ENCODE peak calls at places on chromosomes 6 and 20, in nine cellular contexts. F is aorta; S is gastrocnemius medialis; K is heart left ventricle; L is colonic mucosa; E is stomach; V is A549; W is CD8-positive, alpha-beta memory T cell; A is PC-3. M is an unnamed sample.

GRCh38 chr6:155340464-155341129 is 26.3 kb upstream of the TFB1M start:
- DNase-seq in V (peak; percentile 22), K (no peak), L (no peak), E (no peak), F (no peak), A (peak; percentile 54), S (no peak), W (no peak), M (no peak)

GRCh38 chr6:110813813-110814487 is 1.3 kb downstream of the CDK19 start:
- DNase-seq in W (no peak), A (peak; percentile 50), K (no peak), E (no peak), F (no peak), L (peak; percentile 40), S (no peak), V (no peak), M (no peak)

GRCh38 chr6:138328210-138328609 is 49.5 kb upstream of the SMIM28 start:
- DNase-seq in V (no peak), A (no peak), W (no peak), E (no peak), S (no peak), L (no peak), K (no peak), F (no peak), M (no peak)

GRCh38 chr6:157773248-157773773 is 49.7 kb upstream of the SNX9 start:
- DNase-seq in W (no peak), S (no peak), F (no peak), V (no peak), A (no peak), L (no peak), E (no peak), K (no peak), M (no peak)

GRCh38 chr20:11780765-11781369 is 136.8 kb upstream of the BTBD3 start:
- DNase-seq in W (no peak), F (no peak), S (no peak), L (no peak), A (no peak), V (no peak), E (no peak), K (no peak), M (no peak)

GRCh38 chr6:43033874-43034273 is 12.5 kb downstream of the RRP36 start:
- DNase-seq in A (no peak), F (no peak), E (no peak), S (no peak), K (no peak), V (no peak), W (no peak), L (no peak), M (no peak)

GRCh38 chr6:30565772-30566171 is 5.5 kb upstream of the ABCF1 start:
- DNase-seq in A (no peak), F (no peak), W (no peak), E (no peak), S (no peak), V (no peak), K (no peak), L (no peak), M (no peak)

GRCh38 chr6:43235841-43236240 is 6.6 kb upstream of the DNPH1 start:
- DNase-seq in A (no peak), F (no peak), L (no peak), S (no peak), W (no peak), V (no peak), E (no peak), K (no peak), M (no peak)

GRCh38 chr6:11755725-11756124 is 22.9 kb downstream of the ADTRP start:
- DNase-seq in V (no peak), E (no peak), W (no peak), S (no peak), K (no peak), F (no peak), L (no peak), A (no peak), M (no peak)

GRCh38 chr6:144033816-144034540 is 25.9 kb upstream of the PLAGL1 start:
- DNase-seq in A (peak; percentile 42), S (no peak), V (no peak), F (peak; percentile 55), W (no peak), L (no peak), E (no peak), K (no peak), M (no peak)

GRCh38 chr6:29619578-29619977 is 13.4 kb downstream of the GABBR1 start:
- DNase-seq in K (no peak), V (no peak), A (peak; percentile 61), S (no peak), E (no peak), F (no peak), L (no peak), W (no peak), M (no peak)

GRCh38 chr6:4270799-4271198 is 135.4 kb upstream of the ECI2 start:
- DNase-seq in E (no peak), W (no peak), S (no peak), A (peak; percentile 87), L (no peak), V (no peak), F (no peak), K (no peak), M (no peak)

GRCh38 chr6:15366879-15367278 is 121.0 kb downstream of the JARID2 start:
- DNase-seq in A (no peak), W (no peak), K (no peak), F (no peak), E (no peak), V (no peak), S (no peak), L (no peak), M (no peak)
- H3K4me1 ChIP-seq in A (peaks cover 11% of the 10 kb centered on the region), W (peaks cover 63% of the 10 kb centered on the region), K (peaks cover 37% of the 10 kb centered on the region), F (no peaks in the 10 kb centered on the region), E (peaks cover 95% of the 10 kb centered on the region), V (peaks cover 45% of the 10 kb centered on the region), S (peaks cover 90% of the 10 kb centered on the region), L (peaks cover 13% of the 10 kb centered on the region), M (peaks cover 36% of the 10 kb centered on the region)

GRCh38 chr20:50957276-50957675 is 1.1 kb downstream of the DPM1 start:
- DNase-seq in W (no peak), A (peak; percentile 31), L (no peak), K (no peak), E (no peak), S (peak; percentile 64), F (no peak), V (no peak), M (no peak)
- H3K4me1 ChIP-seq in W (peaks cover 34% of the 10 kb centered on the region), A (peaks cover 39% of the 10 kb centered on the region), L (peaks cover 15% of the 10 kb centered on the region), K (peaks cover 14% of the 10 kb centered on the region), E (peaks cover 64% of the 10 kb centered on the region), S (peaks cover 46% of the 10 kb centered on the region), F (no peaks in the 10 kb centered on the region), V (peaks cover 17% of the 10 kb centered on the region), M (peaks cover 20% of the 10 kb centered on the region)

GRCh38 chr20:24992420-24993205 is at the start of gene APMAP:
- DNase-seq in W (peak; percentile 96), F (peak; percentile 98), S (peak; percentile 91), K (peak; percentile 98), E (peak; percentile 98), L (peak; percentile 97), A (peak; percentile 96), V (peak; percentile 94), M (no peak)
- H3K4me1 ChIP-seq in W (peaks cover 60% of the 10 kb centered on the region), F (no peaks in the 10 kb centered on the region), S (peaks cover 40% of the 10 kb centered on the region), K (peaks cover 23% of the 10 kb centered on the region), E (peaks cover 54% of the 10 kb centered on the region), L (no peaks in the 10 kb centered on the region), A (peaks cover 50% of the 10 kb centered on the region), V (peaks cover 40% of the 10 kb centered on the region), M (peaks cover 28% of the 10 kb centered on the region)

DNA sequence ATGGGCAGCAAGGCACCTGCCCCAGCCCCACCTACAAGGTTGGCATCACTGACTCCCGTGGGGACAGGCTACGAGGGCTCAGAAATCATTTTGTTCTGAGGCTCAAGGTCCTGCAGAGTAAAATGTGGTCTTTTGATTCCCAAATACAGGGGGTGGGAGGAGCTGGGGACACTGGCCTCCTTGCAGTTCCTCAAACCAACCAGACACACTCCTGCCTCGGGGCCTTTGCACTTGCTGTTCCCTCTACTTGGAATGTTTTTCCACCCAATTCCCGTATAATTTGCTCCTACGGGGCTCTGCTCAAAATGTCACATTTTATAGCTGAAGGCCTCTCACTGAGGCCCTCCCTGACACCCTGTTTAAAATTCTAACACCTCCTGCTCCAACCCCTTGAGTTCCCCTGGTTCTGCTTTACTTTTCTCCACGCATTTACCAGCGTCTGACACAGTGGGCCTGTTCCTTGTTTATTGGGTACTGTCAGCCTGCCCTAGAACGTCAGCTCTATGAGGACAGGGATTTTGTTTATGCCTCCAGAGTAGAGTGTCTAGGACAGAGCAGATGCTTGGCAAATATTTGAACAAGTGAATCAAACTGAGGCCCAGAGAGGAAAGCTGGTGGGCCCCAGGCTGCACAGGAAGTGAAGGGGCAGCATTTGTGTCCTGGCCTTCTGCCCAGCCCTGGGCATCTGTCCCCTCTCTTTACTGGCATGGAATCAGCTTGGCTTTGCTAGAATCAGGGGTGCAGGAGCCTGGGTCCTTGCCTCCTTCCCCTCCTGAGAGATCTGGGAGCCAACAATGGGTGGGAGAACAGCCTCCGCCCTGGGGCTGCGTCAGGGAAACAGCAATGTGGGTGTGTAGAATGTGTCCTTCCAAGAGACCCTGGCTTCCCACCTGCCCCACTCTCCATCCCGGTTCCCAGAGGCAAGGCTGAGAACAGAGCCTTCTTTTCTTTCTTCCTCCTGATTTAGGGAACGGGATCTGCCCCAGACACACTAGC is 18.5 kb downstream of the NOL4L start:
- DNase-seq in V (no peak), L (no peak), W (no peak), F (no peak), K (peak; percentile 22), E (no peak), S (no peak), A (no peak), M (no peak)
- H3K4me1 ChIP-seq in V (peaks cover 6% of the 10 kb centered on the region), L (no peaks in the 10 kb centered on the region), W (peaks cover 60% of the 10 kb centered on the region), F (no peaks in the 10 kb centered on the region), K (no peaks in the 10 kb centered on the region), E (peaks cover 8% of the 10 kb centered on the region), S (no peaks in the 10 kb centered on the region), A (no peaks in the 10 kb centered on the region), M (no peaks in the 10 kb centered on the region)

GRCh38 chr20:36481380-36482043 is 59.8 kb upstream of the MYL9 start:
- DNase-seq in E (no peak), L (no peak), A (no peak), F (no peak), W (no peak), K (no peak), S (peak; percentile 82), V (no peak), M (no peak)

GRCh38 chr20:36482044-36482473 is 59.3 kb upstream of the MYL9 start:
- DNase-seq in S (peak; percentile 98), K (no peak), E (peak; percentile 61), L (no peak), F (no peak), V (no peak), W (no peak), A (no peak), M (no peak)

GRCh38 chr20:36478137-36478905 is 63.0 kb upstream of the MYL9 start:
- DNase-seq in L (no peak), K (no peak), V (no peak), E (no peak), A (no peak), F (no peak), W (no peak), S (no peak), M (no peak)

GRCh38 chr20:36480456-36481048 is 60.8 kb upstream of the MYL9 start:
- DNase-seq in F (no peak), L (no peak), S (peak; percentile 75), V (no peak), E (no peak), K (no peak), A (no peak), W (no peak), M (no peak)

DNA sequence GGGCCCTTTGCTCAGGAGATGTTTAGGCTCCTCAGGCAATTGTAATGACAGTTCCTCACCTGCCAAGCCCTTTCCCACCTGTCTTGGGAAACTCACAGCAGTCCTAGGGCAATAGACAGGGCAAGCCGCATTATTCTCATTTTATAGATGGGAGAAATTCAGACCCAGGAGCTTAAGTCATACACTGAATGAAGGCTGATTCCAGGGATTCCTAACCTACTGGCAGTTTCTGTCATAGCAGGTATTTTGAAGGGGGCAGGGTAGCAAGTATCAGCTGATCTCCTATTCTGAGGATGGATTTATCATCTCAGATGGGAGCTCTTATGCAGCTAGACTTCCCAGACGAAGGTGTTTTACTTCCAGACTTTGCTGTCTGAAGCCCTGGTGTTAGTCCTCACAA is 61.4 kb upstream of the MYL9 start:
- DNase-seq in A (no peak), F (no peak), W (no peak), V (no peak), E (no peak), S (no peak), K (no peak), L (no peak), M (no peak)
- H3K4me1 ChIP-seq in A (peaks cover 16% of the 10 kb centered on the region), F (peaks cover 4% of the 10 kb centered on the region), W (no peaks in the 10 kb centered on the region), V (peaks cover 27% of the 10 kb centered on the region), E (peaks cover 80% of the 10 kb centered on the region), S (peaks cover 79% of the 10 kb centered on the region), K (peaks cover 61% of the 10 kb centered on the region), L (peaks cover 3% of the 10 kb centered on the region), M (peaks cover 12% of the 10 kb centered on the region)